ENCODE peak calls at places on chromosomes 1 and 21, in six cellular contexts. Y, K, W, O, Z and D are unnamed samples.

GRCh38 chr1:234639968-234640367 is 30.0 kb upstream of the IRF2BP2 start:
- DNase-seq in K (no peak), Y (no peak), Z (no peak), O (no peak), W (no peak), D (no peak)

GRCh38 chr1:243482237-243483022 is 226.6 kb downstream of the SDCCAG8 start:
- DNase-seq in K (peak), Y (no peak), W (no peak), O (peak), Z (no peak), D (no peak)

GRCh38 chr1:189811960-189812359 is 665.7 kb downstream of the BRINP3 start:
- DNase-seq in O (no peak), Z (no peak), K (no peak), Y (no peak), W (no peak), D (no peak)

GRCh38 chr1:113147073-113147625 is 74.2 kb downstream of the LRIG2 start:
- DNase-seq in O (no peak), Y (no peak), Z (no peak), W (no peak), K (peak), D (no peak)

GRCh38 chr1:71298633-71299032 is 217.8 kb upstream of the ZRANB2 start:
- DNase-seq in W (no peak), Z (no peak), K (no peak), O (no peak), Y (no peak), D (no peak)

GRCh38 chr21:43034826-43035225 is 40.8 kb downstream of the CBS start:
- DNase-seq in K (no peak), Y (no peak), Z (no peak), O (no peak), W (no peak), D (no peak)

GRCh38 chr1:39205102-39205780 is 746 bp downstream of the MACF1 start:
- DNase-seq in Z (no peak), O (no peak), Y (peak), W (no peak), K (no peak), D (peak)

GRCh38 chr1:12548279-12549105 is 69.5 kb downstream of the DHRS3 start:
- DNase-seq in Z (no peak), O (no peak), W (no peak), Y (no peak), K (peak), D (no peak)

GRCh38 chr1:78722947-78723346 is 73.3 kb downstream of the IFI44 start:
- DNase-seq in K (no peak), O (no peak), Y (no peak), W (no peak), Z (no peak), D (no peak)

DNA sequence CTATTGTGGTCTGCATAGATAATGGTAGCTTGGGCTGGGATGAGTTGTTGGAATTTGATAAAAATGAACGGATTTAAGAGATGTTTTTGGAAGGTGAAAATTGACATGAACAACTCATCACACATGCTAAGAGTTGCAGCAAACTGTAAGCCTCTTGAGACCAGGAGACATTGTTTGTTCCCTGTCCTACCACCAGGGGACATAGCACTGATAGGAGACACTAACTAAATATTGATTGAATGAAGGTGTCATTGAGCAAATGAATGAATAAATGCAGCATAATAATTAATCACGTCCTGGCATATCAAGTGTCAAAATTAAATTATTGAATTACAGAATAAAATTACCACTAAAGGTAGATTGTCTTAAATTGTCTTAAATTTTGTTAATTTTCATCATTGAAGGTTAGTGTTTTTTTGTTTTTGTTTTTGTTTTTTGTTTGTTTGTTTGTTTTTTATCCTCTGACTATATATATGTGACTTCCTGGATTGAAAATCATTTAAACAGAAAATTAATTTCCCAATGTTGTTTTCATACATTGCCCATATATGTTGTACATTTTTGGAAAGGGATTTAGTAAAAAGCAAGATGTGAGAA is 285.3 kb upstream of the C1orf105 start:
- DNase-seq in Z (no peak), O (no peak), Y (peak), K (no peak), W (peak), D (no peak)
- TF ChIP-seq GABPA in Z (no peak), O (no peak), Y (no peak), K (no peak), W (no peak), D (no peak)

GRCh38 chr21:37863842-37864241 is 52.4 kb downstream of the KCNJ6 start:
- DNase-seq in K (no peak), O (no peak), W (no peak), Z (no peak), Y (no peak), D (no peak)
- TF ChIP-seq GABPA in K (no peak), O (no peak), W (no peak), Z (no peak), Y (no peak), D (no peak)

DNA sequence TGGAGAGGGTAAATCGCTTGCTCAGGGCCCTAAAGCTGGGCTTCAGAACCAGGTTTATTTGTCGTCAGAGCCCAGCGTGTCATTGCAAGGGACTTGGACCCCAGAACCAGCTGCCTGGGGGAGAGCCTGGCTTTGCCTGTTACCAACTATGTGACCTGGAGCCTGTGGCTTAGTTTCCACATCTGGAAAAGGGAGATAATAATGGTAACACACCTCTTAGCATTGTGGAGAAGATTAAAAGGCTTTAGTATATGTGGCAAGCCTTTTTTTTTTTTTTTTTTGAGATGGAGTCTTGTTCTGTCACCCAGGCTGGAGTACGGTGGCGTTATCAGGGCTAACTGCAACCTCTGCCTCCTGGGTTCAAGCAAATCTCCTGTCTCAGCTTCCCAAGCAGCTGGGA is 12.5 kb downstream of the CD52 start:
- DNase-seq in O (no peak), Y (no peak), K (no peak), W (no peak), Z (no peak), D (no peak)
- TF ChIP-seq GABPA in O (no peak), Y (no peak), K (no peak), W (no peak), Z (no peak), D (no peak)

GRCh38 chr1:182453619-182454018 is 3.7 kb downstream of the RGSL1 start:
- DNase-seq in Z (no peak), O (no peak), K (no peak), W (no peak), Y (no peak), D (no peak)
- TF ChIP-seq GABPA in Z (no peak), O (no peak), K (no peak), W (no peak), Y (no peak), D (no peak)

GRCh38 chr1:246488674-246489073 is 18.4 kb downstream of the SMYD3 start:
- DNase-seq in Y (no peak), Z (no peak), W (no peak), O (no peak), K (no peak), D (no peak)

GRCh38 chr1:246477634-246478033 is 29.4 kb downstream of the SMYD3 start:
- DNase-seq in W (no peak), Y (no peak), K (no peak), Z (no peak), O (no peak), D (no peak)

GRCh38 chr1:246479061-246479460 is 28.0 kb downstream of the SMYD3 start:
- DNase-seq in W (no peak), K (no peak), Z (no peak), O (no peak), Y (no peak), D (no peak)

GRCh38 chr1:246482780-246483179 is 24.3 kb downstream of the SMYD3 start:
- DNase-seq in W (no peak), K (no peak), Z (no peak), O (no peak), Y (no peak), D (no peak)

GRCh38 chr1:246483204-246483933 is 23.7 kb downstream of the SMYD3 start:
- DNase-seq in W (no peak), Y (no peak), O (no peak), Z (no peak), K (no peak), D (no peak)
- TF ChIP-seq GABPA in W (no peak), Y (no peak), O (no peak), Z (no peak), K (no peak), D (no peak)